ENCODE peak calls at places on chromosome 18, in eight cellular contexts. O, H, V, G, T, Y, Q and B are unnamed samples.

GRCh38 chr18:10851824-10852225 is 297.5 kb downstream of the PIEZO2 start:
- DNase-seq in Y (no peak), G (peak), V (no peak), Q (no peak), T (peak), H (peak), O (peak), B (peak)

GRCh38 chr18:3304832-3305231 is 42.9 kb downstream of the MYL12B start:
- DNase-seq in O (no peak), H (no peak), V (no peak), T (no peak), Q (no peak), G (no peak), Y (no peak), B (no peak)

GRCh38 chr18:50924372-50924771 is 43.5 kb upstream of the ELAC1 start:
- DNase-seq in Y (no peak), O (peak), V (no peak), H (no peak), Q (no peak), G (no peak), T (no peak), B (no peak)

GRCh38 chr18:6569813-6570212 is 155.1 kb upstream of the L3MBTL4 start:
- DNase-seq in O (no peak), V (no peak), Q (no peak), T (no peak), G (no peak), Y (no peak), H (no peak), B (no peak)

GRCh38 chr18:12296087-12296403 is 12.0 kb upstream of the TUBB6 start:
- DNase-seq in G (peak), V (no peak), O (peak), T (no peak), Y (no peak), Q (no peak), H (no peak), B (no peak)

GRCh38 chr18:30588673-30589164 is 453.8 kb downstream of the DSC3 start:
- DNase-seq in G (no peak), Y (no peak), Q (no peak), V (no peak), T (no peak), H (no peak), O (no peak), B (no peak)

GRCh38 chr18:44823782-44824181 is 143.1 kb downstream of the SETBP1 start:
- DNase-seq in Q (no peak), O (peak), G (no peak), V (no peak), Y (no peak), H (no peak), T (no peak), B (no peak)

GRCh38 chr18:54742120-54742519 is 86.2 kb upstream of the RAB27B start:
- DNase-seq in V (no peak), O (peak), Q (no peak), Y (no peak), G (no peak), T (no peak), H (no peak), B (no peak)

GRCh38 chr18:79798346-79798998 is 734 bp downstream of the KCNG2 start:
- DNase-seq in Y (no peak), T (no peak), V (no peak), Q (no peak), H (no peak), G (no peak), O (peak), B (no peak)

GRCh38 chr18:68215931-68216330 is 499.0 kb downstream of the TMX3 start:
- DNase-seq in V (no peak), T (no peak), H (no peak), Y (no peak), G (peak), Q (no peak), O (peak), B (peak)

GRCh38 chr18:25503567-25504081 is 151.7 kb upstream of the ZNF521 start:
- DNase-seq in O (peak), G (peak), H (peak), Q (no peak), V (peak), T (peak), Y (no peak), B (peak)

GRCh38 chr18:37502036-37502435 is 63.6 kb downstream of the CELF4 start:
- DNase-seq in Y (no peak), Q (no peak), T (no peak), V (no peak), O (no peak), H (no peak), G (no peak), B (no peak)

GRCh38 chr18:79971986-79972385 is 7.5 kb downstream of the HSBP1L1 start:
- DNase-seq in G (no peak), T (no peak), O (no peak), V (no peak), H (no peak), Q (no peak), Y (no peak), B (no peak)

GRCh38 chr18:63299837-63300787 is 19.5 kb downstream of the BCL2 start:
- DNase-seq in Q (no peak), O (peak), G (no peak), H (no peak), V (no peak), T (no peak), Y (no peak), B (no peak)

GRCh38 chr18:29821544-29821943 is 1221.0 kb downstream of the DSC3 start:
- DNase-seq in T (no peak), Y (no peak), Q (no peak), O (no peak), V (no peak), H (no peak), G (no peak), B (no peak)

GRCh38 chr18:59696311-59697235 is 650 bp downstream of the CCBE1 start:
- DNase-seq in T (no peak), V (peak), O (peak), Q (no peak), H (peak), G (no peak), Y (no peak), B (no peak)

GRCh38 chr18:55090566-55091187 is 131.4 kb upstream of the CCDC68 start:
- DNase-seq in Y (no peak), G (no peak), H (no peak), Q (no peak), V (no peak), O (peak), T (no peak), B (no peak)

GRCh38 chr18:79534356-79534755 is 138.6 kb downstream of the NFATC1 start:
- DNase-seq in T (no peak), H (no peak), G (no peak), V (no peak), Q (no peak), Y (no peak), O (no peak), B (no peak)

GRCh38 chr18:51342815-51343214 is 145.3 kb upstream of the MEX3C start:
- DNase-seq in H (no peak), Q (no peak), G (peak), Y (no peak), V (no peak), T (no peak), O (peak), B (no peak)

GRCh38 chr18:50194623-50195532 is at the start of gene MYO5B:
- DNase-seq in G (no peak), T (no peak), V (peak), H (peak), O (no peak), Y (peak), Q (peak), B (no peak)

GRCh38 chr18:79765491-79766245 is 32.1 kb upstream of the KCNG2 start:
- DNase-seq in T (no peak), Y (no peak), O (peak), V (no peak), H (no peak), Q (no peak), G (no peak), B (peak)

GRCh38 chr18:46298511-46298910 is 194.3 kb downstream of the HAUS1 start:
- DNase-seq in Y (no peak), G (no peak), T (no peak), H (no peak), O (no peak), V (no peak), Q (no peak), B (no peak)